ENCODE peak calls at places on chromosome 1, in ten cellular contexts. Y is activated CD4-positive, alpha-beta T cell treated with anti-CD3 and anti-CD28 coated beads, Interleukin-2, amount 10 ng/mL, durations not matched to agents 7 days and 5 days; A is KBM-7; T is T follicular helper cell; K is DMS53; Z is GM12878; O is GM03348; H is NCI-H1092 treated with DMSO at 0.1 percent for 48 hours; P is glutamatergic neuron; V is foreskin fibroblast. X is an unnamed sample.

GRCh38 chr1:245988393-245989078 is 518.5 kb downstream of the SMYD3 start:
- DNase-seq in Y (no peak), A (no peak), T (no peak), K (no peak), Z (no peak), O (no peak), H (no peak), P (no peak), V (no peak), X (no peak)

GRCh38 chr1:66464802-66465201 is 69.2 kb upstream of the SGIP1 start:
- DNase-seq in Y (no peak), A (no peak), T (no peak), K (no peak), Z (no peak), O (peak), H (no peak), P (no peak), V (peak), X (no peak)

GRCh38 chr1:41811978-41812852 is 106.5 kb downstream of the HIVEP3 start:
- DNase-seq in Y (peak), A (peak), T (peak), K (peak), Z (no peak), O (peak), H (peak), P (peak), V (peak), X (no peak)

GRCh38 chr1:162720996-162721395 is 69.5 kb upstream of the HSD17B7 start:
- DNase-seq in Y (no peak), A (no peak), T (no peak), K (no peak), Z (no peak), O (no peak), H (no peak), P (no peak), V (no peak), X (no peak)

GRCh38 chr1:9233241-9233941 is 1.2 kb upstream of the H6PD start:
- DNase-seq in Y (no peak), A (no peak), T (no peak), K (peak), Z (no peak), O (peak), H (no peak), P (no peak), V (peak), X (no peak)

GRCh38 chr1:11441211-11441952 is 37.6 kb upstream of the DISP3 start:
- DNase-seq in Y (no peak), A (no peak), T (no peak), K (no peak), Z (no peak), O (no peak), H (no peak), P (no peak), V (no peak), X (no peak)

GRCh38 chr1:184373155-184373554 is 13.7 kb upstream of the C1orf21 start:
- DNase-seq in Y (no peak), A (no peak), T (no peak), K (no peak), Z (no peak), O (no peak), H (no peak), P (no peak), V (no peak), X (no peak)

GRCh38 chr1:206772228-206773002 is at the start of gene IL10:
- DNase-seq in Y (no peak), A (no peak), T (no peak), K (no peak), Z (no peak), O (no peak), H (no peak), P (no peak), V (no peak), X (no peak)

GRCh38 chr1:46533179-46533864 is 18.1 kb downstream of the KNCN start:
- DNase-seq in Y (peak), A (no peak), T (peak), K (peak), Z (no peak), O (peak), H (no peak), P (peak), V (peak), X (no peak)

GRCh38 chr1:203170625-203171330 is 4.8 kb downstream of the MYBPH start:
- DNase-seq in Y (no peak), A (no peak), T (no peak), K (no peak), Z (no peak), O (no peak), H (no peak), P (no peak), V (no peak), X (peak)

GRCh38 chr1:53468374-53468773 is 9.2 kb downstream of the DMRTB1 start:
- DNase-seq in Y (no peak), A (no peak), T (no peak), K (no peak), Z (no peak), O (no peak), H (no peak), P (no peak), V (no peak), X (no peak)

GRCh38 chr1:1058088-1058905 is 15.8 kb downstream of the RNF223 start:
- DNase-seq in Y (no peak), A (no peak), T (no peak), K (peak), Z (no peak), O (no peak), H (no peak), P (no peak), V (no peak), X (no peak)

GRCh38 chr1:113616201-113616600 is 143.1 kb downstream of the PHTF1 start:
- DNase-seq in Y (no peak), A (no peak), T (no peak), K (no peak), Z (no peak), O (no peak), H (peak), P (no peak), V (no peak), X (no peak)

GRCh38 chr1:25182629-25183028 is 49.7 kb downstream of the SYF2 start:
- DNase-seq in Y (no peak), A (no peak), T (no peak), K (no peak), Z (no peak), O (no peak), H (no peak), P (no peak), V (no peak), X (no peak)

GRCh38 chr1:167100730-167101129 is 6.9 kb downstream of the STYXL2 start:
- DNase-seq in Y (no peak), A (no peak), T (no peak), K (no peak), Z (no peak), O (no peak), H (no peak), P (no peak), V (no peak), X (no peak)

GRCh38 chr1:9406111-9406510 is 113.4 kb downstream of the SPSB1 start:
- DNase-seq in Y (no peak), A (no peak), T (no peak), K (peak), Z (no peak), O (no peak), H (peak), P (no peak), V (no peak), X (no peak)

GRCh38 chr1:62362061-62362951 is 43.1 kb upstream of the KANK4 start:
- DNase-seq in Y (no peak), A (no peak), T (no peak), K (peak), Z (no peak), O (no peak), H (no peak), P (no peak), V (no peak), X (no peak)

GRCh38 chr1:82160036-82160435 is 359.3 kb downstream of the ADGRL2 start:
- DNase-seq in Y (no peak), A (no peak), T (no peak), K (no peak), Z (no peak), O (no peak), H (no peak), P (no peak), V (peak), X (no peak)

GRCh38 chr1:183953031-183953430 is 84.5 kb downstream of the COLGALT2 start:
- DNase-seq in Y (no peak), A (no peak), T (no peak), K (peak), Z (no peak), O (no peak), H (peak), P (no peak), V (no peak), X (no peak)

GRCh38 chr1:91124989-91125417 is 103.2 kb upstream of the ZNF644 start:
- DNase-seq in Y (no peak), A (no peak), T (no peak), K (peak), Z (no peak), O (no peak), H (no peak), P (no peak), V (no peak), X (peak)

GRCh38 chr1:31723828-31724359 is 20.1 kb upstream of the COL16A1 start:
- DNase-seq in Y (peak), A (peak), T (peak), K (peak), Z (no peak), O (peak), H (no peak), P (no peak), V (peak), X (no peak)

GRCh38 chr1:223001653-223002634 is 141.1 kb downstream of the TLR5 start:
- DNase-seq in Y (no peak), A (no peak), T (no peak), K (peak), Z (no peak), O (no peak), H (no peak), P (no peak), V (no peak), X (no peak)

GRCh38 chr1:93874025-93874651 is 4.9 kb downstream of the DNTTIP2 start:
- DNase-seq in Y (peak), A (peak), T (no peak), K (peak), Z (no peak), O (peak), H (no peak), P (no peak), V (peak), X (no peak)

GRCh38 chr1:53128401-53128800 is 14.0 kb downstream of the SLC1A7 start:
- DNase-seq in Y (no peak), A (no peak), T (no peak), K (no peak), Z (no peak), O (no peak), H (no peak), P (no peak), V (no peak), X (no peak)

GRCh38 chr1:84750110-84750509 is 59.8 kb upstream of the SSX2IP start:
- DNase-seq in Y (no peak), A (no peak), T (no peak), K (no peak), Z (no peak), O (no peak), H (no peak), P (no peak), V (no peak), X (no peak)